ENCODE peak calls at places on chromosomes 13 and 19, in nine cellular contexts. One of them, this sample, is unnamed.

GRCh38 chr19:57231686-57232085 is 863 bp downstream of the AURKC start:
- DNase-seq in CD8-positive, alpha-beta memory T cell: no peak
- DNase-seq in amniotic stem cell: no peak
- DNase-seq in mesothelial cell of epicardium: no peak
- DNase-seq in stimulated activated CD8-positive, alpha-beta memory T cell treated with anti-CD3 and anti-CD28 coated beads, Interleukin-4, amount 100 ng/mL, for 1 hour: no peak
- DNase-seq in T-cell: no peak
- DNase-seq in posterior cingulate gyrus: no peak
- DNase-seq in NCI-H345: no peak
- DNase-seq in activated CD4-positive, CD25-positive, alpha-beta regulatory T cell: no peak
- DNase-seq in this sample: no peak

GRCh38 chr13:19957320-19958118 is 1.0 kb upstream of the ZMYM2 start:
- DNase-seq in CD8-positive, alpha-beta memory T cell: peak
- DNase-seq in amniotic stem cell: no peak
- DNase-seq in mesothelial cell of epicardium: peak
- DNase-seq in stimulated activated CD8-positive, alpha-beta memory T cell treated with anti-CD3 and anti-CD28 coated beads, Interleukin-4, amount 100 ng/mL, for 1 hour: peak
- DNase-seq in T-cell: peak
- DNase-seq in posterior cingulate gyrus: peak
- DNase-seq in NCI-H345: peak
- DNase-seq in activated CD4-positive, CD25-positive, alpha-beta regulatory T cell: peak
- DNase-seq in this sample: peak

GRCh38 chr13:99015606-99016520 is 38.0 kb upstream of the DOCK9 start:
- DNase-seq in CD8-positive, alpha-beta memory T cell: no peak
- DNase-seq in amniotic stem cell: no peak
- DNase-seq in mesothelial cell of epicardium: no peak
- DNase-seq in stimulated activated CD8-positive, alpha-beta memory T cell treated with anti-CD3 and anti-CD28 coated beads, Interleukin-4, amount 100 ng/mL, for 1 hour: no peak
- DNase-seq in T-cell: no peak
- DNase-seq in posterior cingulate gyrus: peak
- DNase-seq in NCI-H345: no peak
- DNase-seq in activated CD4-positive, CD25-positive, alpha-beta regulatory T cell: no peak
- DNase-seq in this sample: no peak

GRCh38 chr19:2517881-2518601 is 42.1 kb downstream of the GADD45B start:
- DNase-seq in CD8-positive, alpha-beta memory T cell: no peak
- DNase-seq in amniotic stem cell: no peak
- DNase-seq in mesothelial cell of epicardium: peak
- DNase-seq in stimulated activated CD8-positive, alpha-beta memory T cell treated with anti-CD3 and anti-CD28 coated beads, Interleukin-4, amount 100 ng/mL, for 1 hour: no peak
- DNase-seq in T-cell: no peak
- DNase-seq in posterior cingulate gyrus: no peak
- DNase-seq in NCI-H345: no peak
- DNase-seq in activated CD4-positive, CD25-positive, alpha-beta regulatory T cell: no peak
- DNase-seq in this sample: no peak

GRCh38 chr19:12611361-12611699 is 610 bp downstream of the ZNF791 start:
- DNase-seq in CD8-positive, alpha-beta memory T cell: no peak
- DNase-seq in amniotic stem cell: peak
- DNase-seq in mesothelial cell of epicardium: no peak
- DNase-seq in stimulated activated CD8-positive, alpha-beta memory T cell treated with anti-CD3 and anti-CD28 coated beads, Interleukin-4, amount 100 ng/mL, for 1 hour: no peak
- DNase-seq in T-cell: no peak
- DNase-seq in posterior cingulate gyrus: peak
- DNase-seq in NCI-H345: peak
- DNase-seq in activated CD4-positive, CD25-positive, alpha-beta regulatory T cell: no peak
- DNase-seq in this sample: no peak

GRCh38 chr13:102771298-102772041 is 2.1 kb downstream of the TEX30 start:
- DNase-seq in CD8-positive, alpha-beta memory T cell: no peak
- DNase-seq in amniotic stem cell: no peak
- DNase-seq in mesothelial cell of epicardium: no peak
- DNase-seq in stimulated activated CD8-positive, alpha-beta memory T cell treated with anti-CD3 and anti-CD28 coated beads, Interleukin-4, amount 100 ng/mL, for 1 hour: no peak
- DNase-seq in T-cell: no peak
- DNase-seq in posterior cingulate gyrus: no peak
- DNase-seq in NCI-H345: no peak
- DNase-seq in activated CD4-positive, CD25-positive, alpha-beta regulatory T cell: no peak
- DNase-seq in this sample: no peak

GRCh38 chr13:40377783-40378182 is 288.7 kb downstream of the FOXO1 start:
- DNase-seq in CD8-positive, alpha-beta memory T cell: no peak
- DNase-seq in amniotic stem cell: no peak
- DNase-seq in mesothelial cell of epicardium: no peak
- DNase-seq in stimulated activated CD8-positive, alpha-beta memory T cell treated with anti-CD3 and anti-CD28 coated beads, Interleukin-4, amount 100 ng/mL, for 1 hour: no peak
- DNase-seq in T-cell: no peak
- DNase-seq in posterior cingulate gyrus: no peak
- DNase-seq in NCI-H345: no peak
- DNase-seq in activated CD4-positive, CD25-positive, alpha-beta regulatory T cell: no peak
- DNase-seq in this sample: no peak

GRCh38 chr13:81133066-81133465 is 792.1 kb upstream of the SPRY2 start:
- DNase-seq in CD8-positive, alpha-beta memory T cell: no peak
- DNase-seq in amniotic stem cell: no peak
- DNase-seq in mesothelial cell of epicardium: no peak
- DNase-seq in stimulated activated CD8-positive, alpha-beta memory T cell treated with anti-CD3 and anti-CD28 coated beads, Interleukin-4, amount 100 ng/mL, for 1 hour: no peak
- DNase-seq in T-cell: no peak
- DNase-seq in posterior cingulate gyrus: no peak
- DNase-seq in NCI-H345: no peak
- DNase-seq in activated CD4-positive, CD25-positive, alpha-beta regulatory T cell: no peak
- DNase-seq in this sample: no peak

GRCh38 chr13:39602614-39603366 is at the start of gene LHFPL6:
- DNase-seq in CD8-positive, alpha-beta memory T cell: peak
- DNase-seq in amniotic stem cell: peak
- DNase-seq in mesothelial cell of epicardium: peak
- DNase-seq in stimulated activated CD8-positive, alpha-beta memory T cell treated with anti-CD3 and anti-CD28 coated beads, Interleukin-4, amount 100 ng/mL, for 1 hour: no peak
- DNase-seq in T-cell: peak
- DNase-seq in posterior cingulate gyrus: peak
- DNase-seq in NCI-H345: peak
- DNase-seq in activated CD4-positive, CD25-positive, alpha-beta regulatory T cell: no peak
- DNase-seq in this sample: peak

GRCh38 chr19:38485541-38486285 is 52.2 kb downstream of the RYR1 start:
- DNase-seq in CD8-positive, alpha-beta memory T cell: no peak
- DNase-seq in amniotic stem cell: no peak
- DNase-seq in mesothelial cell of epicardium: no peak
- DNase-seq in stimulated activated CD8-positive, alpha-beta memory T cell treated with anti-CD3 and anti-CD28 coated beads, Interleukin-4, amount 100 ng/mL, for 1 hour: no peak
- DNase-seq in T-cell: no peak
- DNase-seq in posterior cingulate gyrus: no peak
- DNase-seq in NCI-H345: no peak
- DNase-seq in activated CD4-positive, CD25-positive, alpha-beta regulatory T cell: no peak
- DNase-seq in this sample: no peak